ENCODE peak calls at places on chromosomes 12 and 14, in seven cellular contexts. W is left ventricle myocardium inferior, A is cardiac septum, Y is uterus, D is NCI-H345, K is DMS153, G is NB4. N is an unnamed sample.

GRCh38 chr14:92844220-92844619 is 50.1 kb downstream of the GOLGA5 start:
- DNase-seq in K (no peak), A (no peak), G (no peak), W (no peak), D (no peak), Y (no peak), N (no peak)

GRCh38 chr12:103909811-103910210 is 20.4 kb upstream of the HSP90B1 start:
- DNase-seq in A (no peak), Y (no peak), K (no peak), W (no peak), D (no peak), G (no peak), N (no peak)

GRCh38 chr14:100815478-100816285 is 10.2 kb upstream of the MEG3 start:
- DNase-seq in D (no peak), K (no peak), Y (no peak), A (no peak), W (no peak), G (no peak), N (no peak)

GRCh38 chr14:106620368-106620767 is 1094.0 kb downstream of the TMEM121 start:
- DNase-seq in A (no peak), W (no peak), K (no peak), G (no peak), Y (no peak), D (no peak), N (no peak)

GRCh38 chr14:58167057-58167456 is 15.0 kb upstream of the ARMH4 start:
- DNase-seq in D (no peak), Y (no peak), K (no peak), G (no peak), A (no peak), W (no peak), N (no peak)

GRCh38 chr14:77682158-77682553 is 25.7 kb downstream of the ALKBH1 start:
- DNase-seq in W (no peak), A (no peak), D (no peak), G (no peak), Y (no peak), K (peak), N (peak)

GRCh38 chr12:2893007-2893406 is 2.3 kb downstream of the TULP3 start:
- DNase-seq in D (no peak), A (no peak), K (no peak), G (peak), W (no peak), Y (peak), N (no peak)

GRCh38 chr14:71230897-71231296 is 323.6 kb downstream of the PCNX1 start:
- DNase-seq in W (no peak), G (no peak), A (no peak), Y (no peak), K (no peak), D (no peak), N (no peak)

GRCh38 chr12:104734541-104735075 is 223.5 kb downstream of the SLC41A2 start:
- DNase-seq in A (no peak), D (peak), K (peak), G (no peak), Y (no peak), W (no peak), N (no peak)

GRCh38 chr14:100528962-100529560 is 58.2 kb downstream of the BEGAIN start:
- DNase-seq in G (no peak), K (no peak), A (peak), D (no peak), W (peak), Y (no peak), N (no peak)

GRCh38 chr12:50110762-50111416 is 1.1 kb upstream of the COX14 start:
- DNase-seq in Y (peak), W (peak), A (peak), D (no peak), G (peak), K (peak), N (peak)

GRCh38 chr14:78446807-78447206 is 276.6 kb downstream of the NRXN3 start:
- DNase-seq in G (peak), Y (no peak), A (no peak), W (no peak), D (no peak), K (no peak), N (no peak)

GRCh38 chr12:43306066-43306465 is 245.9 kb downstream of the ADAMTS20 start:
- DNase-seq in Y (peak), G (peak), W (no peak), K (no peak), D (no peak), A (no peak), N (no peak)

GRCh38 chr12:102201662-102202061 is 4.0 kb upstream of the PMCH start:
- DNase-seq in A (no peak), W (no peak), G (no peak), D (no peak), Y (no peak), K (no peak), N (no peak)

GRCh38 chr12:95796225-95796981 is 5.8 kb upstream of the NTN4 start:
- DNase-seq in G (no peak), K (no peak), W (no peak), Y (no peak), D (no peak), A (no peak), N (no peak)

GRCh38 chr12:40225337-40225983 is 663 bp downstream of the LRRK2 start:
- DNase-seq in A (no peak), D (no peak), W (no peak), K (no peak), Y (no peak), G (no peak), N (no peak)

GRCh38 chr12:132814232-132814631 is 14.4 kb downstream of the GOLGA3 start:
- DNase-seq in A (no peak), W (no peak), K (no peak), D (no peak), G (no peak), Y (no peak), N (no peak)

GRCh38 chr12:108918960-108919642 is 39.2 kb downstream of the DAO start:
- DNase-seq in G (no peak), Y (no peak), A (no peak), D (no peak), W (no peak), K (no peak), N (no peak)

GRCh38 chr14:77116194-77116817 is 18.2 kb downstream of the CIPC start:
- DNase-seq in Y (no peak), A (no peak), K (no peak), G (no peak), W (no peak), D (no peak), N (no peak)

GRCh38 chr14:64693766-64694165 is 10.5 kb upstream of the PLEKHG3 start:
- DNase-seq in D (peak), A (no peak), Y (peak), G (no peak), K (peak), W (no peak), N (peak)

GRCh38 chr12:110996415-110996814 is 76.0 kb upstream of the MYL2 start:
- DNase-seq in W (no peak), G (no peak), K (no peak), D (no peak), Y (no peak), A (no peak), N (no peak)

GRCh38 chr12:91811481-91812287 is 334.0 kb downstream of the BTG1 start:
- DNase-seq in D (peak), Y (peak), K (no peak), G (peak), A (peak), W (peak), N (peak)

GRCh38 chr14:104294628-104294982 is 156.2 kb downstream of the KIF26A start:
- DNase-seq in W (peak), Y (no peak), G (no peak), K (peak), D (no peak), A (no peak), N (peak)

GRCh38 chr14:26765768-26766550 is 168.1 kb upstream of the NOVA1 start:
- DNase-seq in Y (peak), W (peak), A (no peak), K (peak), G (peak), D (peak), N (peak)

GRCh38 chr12:126055521-126055920 is 990.3 kb downstream of the AACS start:
- DNase-seq in G (no peak), A (no peak), W (no peak), Y (no peak), D (no peak), K (no peak), N (peak)

GRCh38 chr12:262817-263216 is at the start of gene SLC6A13:
- DNase-seq in D (no peak), W (no peak), A (no peak), G (no peak), Y (no peak), K (no peak), N (peak)

GRCh38 chr14:93984987-93985410 is 8.6 kb upstream of the ASB2 start:
- DNase-seq in A (no peak), G (peak), D (no peak), Y (peak), W (peak), K (no peak), N (peak)

GRCh38 chr12:23891115-23891514 is 58.4 kb downstream of the SOX5 start:
- DNase-seq in G (no peak), A (no peak), D (no peak), Y (no peak), K (no peak), W (no peak), N (no peak)

GRCh38 chr14:72801381-72801812 is 92.5 kb downstream of the DPF3 start:
- DNase-seq in Y (no peak), K (no peak), W (no peak), A (no peak), D (no peak), G (no peak), N (no peak)

GRCh38 chr14:61322011-61322798 is 826 bp downstream of the PRKCH start:
- DNase-seq in A (peak), Y (peak), W (peak), D (no peak), K (no peak), G (no peak), N (peak)

GRCh38 chr12:34404377-34405285 is 382.3 kb downstream of the ALG10 start:
- DNase-seq in A (peak), K (no peak), D (no peak), Y (peak), G (no peak), W (peak), N (no peak)

N was measured in NCI-H69.